ENCODE peak calls at places on chromosomes 11 and 22, in four cellular contexts. One of them, this sample, is unnamed.

GRCh38 chr22:41367039-41367679 is 14.6 kb upstream of the TEF start:
- DNase-seq in cardiac muscle cell: peak; percentile 99
- DNase-seq in ovary: peak; percentile 99
- DNase-seq in transverse colon: peak; percentile 95
- DNase-seq in this sample: peak; percentile 95

GRCh38 chr11:123588117-123588815 is 66.2 kb downstream of the SCN3B start:
- DNase-seq in transverse colon: peak; percentile 77
- DNase-seq in cardiac muscle cell: no peak
- DNase-seq in ovary: no peak
- DNase-seq in this sample: no peak

GRCh38 chr11:18313985-18314763 is 7.8 kb downstream of the HPS5 start:
- DNase-seq in cardiac muscle cell: peak; percentile 34
- DNase-seq in ovary: peak; percentile 25
- DNase-seq in transverse colon: no peak
- DNase-seq in this sample: no peak

GRCh38 chr11:125952973-125953372 is 7.1 kb downstream of the VSIG10L2 start:
- DNase-seq in transverse colon: peak; percentile 69
- DNase-seq in ovary: peak; percentile 67
- DNase-seq in cardiac muscle cell: peak; percentile 60
- DNase-seq in this sample: no peak

GRCh38 chr11:116312560-116313340 is 460.0 kb downstream of the BUD13 start:
- DNase-seq in cardiac muscle cell: peak; percentile 88
- DNase-seq in transverse colon: peak; percentile 69
- DNase-seq in ovary: peak; percentile 69
- DNase-seq in this sample: peak; percentile 75

GRCh38 chr11:43802509-43802908 is 78.1 kb upstream of the ALKBH3 start:
- DNase-seq in transverse colon: no peak
- DNase-seq in cardiac muscle cell: peak; percentile 25
- DNase-seq in ovary: no peak
- DNase-seq in this sample: no peak

GRCh38 chr11:120030411-120030810 is 107.5 kb downstream of the TRIM29 start:
- DNase-seq in ovary: no peak
- DNase-seq in cardiac muscle cell: no peak
- DNase-seq in transverse colon: no peak
- DNase-seq in this sample: no peak

GRCh38 chr11:120747801-120748484 is 236.4 kb downstream of the GRIK4 start:
- DNase-seq in transverse colon: no peak
- DNase-seq in ovary: no peak
- DNase-seq in cardiac muscle cell: no peak
- DNase-seq in this sample: no peak

GRCh38 chr11:44190883-44191230 is 95.4 kb downstream of the EXT2 start:
- DNase-seq in ovary: no peak
- DNase-seq in transverse colon: no peak
- DNase-seq in cardiac muscle cell: no peak
- DNase-seq in this sample: no peak

GRCh38 chr11:66410191-66410590 is 10.6 kb upstream of the NPAS4 start:
- DNase-seq in cardiac muscle cell: no peak
- DNase-seq in transverse colon: no peak
- DNase-seq in ovary: no peak
- DNase-seq in this sample: no peak

GRCh38 chr11:1436468-1437030 is 46.8 kb downstream of the BRSK2 start:
- DNase-seq in ovary: no peak
- DNase-seq in cardiac muscle cell: no peak
- DNase-seq in transverse colon: no peak
- DNase-seq in this sample: no peak

GRCh38 chr11:34154059-34154875 is 48.8 kb downstream of the NAT10 start:
- DNase-seq in cardiac muscle cell: no peak
- DNase-seq in transverse colon: no peak
- DNase-seq in ovary: no peak
- DNase-seq in this sample: no peak

GRCh38 chr11:111347002-111347722 is 31.9 kb downstream of the POU2AF1 start:
- DNase-seq in ovary: no peak
- DNase-seq in transverse colon: no peak
- DNase-seq in cardiac muscle cell: no peak
- DNase-seq in this sample: no peak

GRCh38 chr11:81874627-81875026 is 859.0 kb downstream of the FAM181B start:
- DNase-seq in ovary: no peak
- DNase-seq in cardiac muscle cell: no peak
- DNase-seq in transverse colon: no peak
- DNase-seq in this sample: no peak

GRCh38 chr11:57541099-57541670 is 3.8 kb downstream of the SMTNL1 start:
- DNase-seq in transverse colon: no peak
- DNase-seq in ovary: no peak
- DNase-seq in cardiac muscle cell: no peak
- DNase-seq in this sample: no peak

GRCh38 chr11:85762226-85762625 is 48.7 kb downstream of the SYTL2 start:
- DNase-seq in transverse colon: no peak
- DNase-seq in cardiac muscle cell: no peak
- DNase-seq in ovary: no peak
- DNase-seq in this sample: no peak

GRCh38 chr11:12160680-12161079 is 50.3 kb downstream of the MICAL2 start:
- DNase-seq in ovary: no peak
- DNase-seq in transverse colon: no peak
- DNase-seq in cardiac muscle cell: peak; percentile 50
- DNase-seq in this sample: no peak

GRCh38 chr22:42376721-42377177 is 55.5 kb downstream of the NFAM1 start:
- DNase-seq in transverse colon: peak; percentile 58
- DNase-seq in ovary: no peak
- DNase-seq in cardiac muscle cell: peak; percentile 49
- DNase-seq in this sample: peak; percentile 80

GRCh38 chr11:1967641-1968225 is 20.6 kb downstream of the MRPL23 start:
- DNase-seq in cardiac muscle cell: no peak
- DNase-seq in ovary: peak; percentile 9
- DNase-seq in transverse colon: no peak
- DNase-seq in this sample: peak; percentile 7

GRCh38 chr11:1382831-1383607 is 6.7 kb upstream of the BRSK2 start:
- DNase-seq in cardiac muscle cell: peak; percentile 76
- DNase-seq in ovary: peak; percentile 80
- DNase-seq in transverse colon: peak; percentile 87
- DNase-seq in this sample: peak; percentile 89

GRCh38 chr11:79173615-79174014 is 267.2 kb downstream of the TENM4 start:
- DNase-seq in transverse colon: no peak
- DNase-seq in cardiac muscle cell: peak; percentile 50
- DNase-seq in ovary: no peak
- DNase-seq in this sample: peak; percentile 36

GRCh38 chr11:2101171-2101675 is 38.0 kb downstream of the IGF2 start:
- DNase-seq in ovary: no peak
- DNase-seq in cardiac muscle cell: no peak
- DNase-seq in transverse colon: no peak
- DNase-seq in this sample: peak; percentile 9

GRCh38 chr22:40007826-40008710 is 13.3 kb downstream of the FAM83F start:
- DNase-seq in cardiac muscle cell: no peak
- DNase-seq in transverse colon: no peak
- DNase-seq in ovary: no peak
- DNase-seq in this sample: no peak

GRCh38 chr11:8381871-8382396 is 118.3 kb upstream of the LMO1 start:
- DNase-seq in ovary: no peak
- DNase-seq in cardiac muscle cell: no peak
- DNase-seq in transverse colon: no peak
- DNase-seq in this sample: no peak

GRCh38 chr11:12410006-12410728 is 32.8 kb downstream of the PARVA start:
- DNase-seq in cardiac muscle cell: peak; percentile 88
- DNase-seq in transverse colon: no peak
- DNase-seq in ovary: peak; percentile 48
- DNase-seq in this sample: no peak

GRCh38 chr11:13013054-13013488 is 4.0 kb downstream of the RASSF10 start:
- DNase-seq in ovary: no peak
- DNase-seq in cardiac muscle cell: no peak
- DNase-seq in transverse colon: no peak
- DNase-seq in this sample: no peak

GRCh38 chr22:25448435-25449051 is 115.9 kb upstream of the GRK3 start:
- DNase-seq in transverse colon: no peak
- DNase-seq in cardiac muscle cell: peak; percentile 24
- DNase-seq in ovary: peak; percentile 31
- DNase-seq in this sample: no peak

GRCh38 chr11:95145430-95146063 is 55.9 kb downstream of the ENDOD1 start:
- DNase-seq in transverse colon: no peak
- DNase-seq in ovary: no peak
- DNase-seq in cardiac muscle cell: no peak
- DNase-seq in this sample: no peak

GRCh38 chr11:116093065-116093464 is 588.9 kb upstream of the CADM1 start:
- DNase-seq in ovary: no peak
- DNase-seq in transverse colon: no peak
- DNase-seq in cardiac muscle cell: no peak
- DNase-seq in this sample: no peak

GRCh38 chr11:90809581-90809980 is 586.7 kb upstream of the CHORDC1 start:
- DNase-seq in cardiac muscle cell: no peak
- DNase-seq in transverse colon: no peak
- DNase-seq in ovary: no peak
- DNase-seq in this sample: no peak

GRCh38 chr22:37957232-37957631 is 3.7 kb downstream of the POLR2F start:
- DNase-seq in transverse colon: no peak
- DNase-seq in ovary: no peak
- DNase-seq in cardiac muscle cell: no peak
- DNase-seq in this sample: no peak

GRCh38 chr22:40156001-40156516 is 21.7 kb upstream of the TNRC6B start:
- DNase-seq in ovary: no peak
- DNase-seq in transverse colon: peak; percentile 57
- DNase-seq in cardiac muscle cell: peak; percentile 75
- DNase-seq in this sample: no peak

GRCh38 chr11:61133956-61134662 is 27.1 kb downstream of the VPS37C start:
- DNase-seq in transverse colon: no peak
- DNase-seq in ovary: no peak
- DNase-seq in cardiac muscle cell: no peak
- DNase-seq in this sample: no peak

GRCh38 chr11:119509277-119509841 is 86.4 kb upstream of the THY1 start:
- DNase-seq in cardiac muscle cell: peak; percentile 46
- DNase-seq in transverse colon: no peak
- DNase-seq in ovary: no peak
- DNase-seq in this sample: no peak

GRCh38 chr11:116720895-116721294 is 51.9 kb downstream of the BUD13 start:
- DNase-seq in cardiac muscle cell: no peak
- DNase-seq in transverse colon: no peak
- DNase-seq in ovary: no peak
- DNase-seq in this sample: no peak

GRCh38 chr11:120372296-120372695 is 36.1 kb downstream of the ARHGEF12 start:
- DNase-seq in transverse colon: no peak
- DNase-seq in ovary: no peak
- DNase-seq in cardiac muscle cell: no peak
- DNase-seq in this sample: no peak

GRCh38 chr11:68969386-68969785 is 11.4 kb downstream of the MRGPRD start:
- DNase-seq in cardiac muscle cell: no peak
- DNase-seq in transverse colon: no peak
- DNase-seq in ovary: peak; percentile 2
- DNase-seq in this sample: peak; percentile 9

GRCh38 chr22:36729321-36729720 is 25.8 kb upstream of the CACNG2 start:
- DNase-seq in cardiac muscle cell: no peak
- DNase-seq in transverse colon: no peak
- DNase-seq in ovary: no peak
- DNase-seq in this sample: no peak

GRCh38 chr11:103625624-103625965 is 410.8 kb upstream of the DDI1 start:
- DNase-seq in ovary: no peak
- DNase-seq in transverse colon: no peak
- DNase-seq in cardiac muscle cell: no peak
- DNase-seq in this sample: no peak
- H3K27ac ChIP-seq in ovary: no peak overlapping the region
- H3K27ac ChIP-seq in transverse colon: no peak overlapping the region
- H3K27ac ChIP-seq in cardiac muscle cell: no peak overlapping the region
- H3K27ac ChIP-seq in this sample: no peak overlapping the region

GRCh38 chr11:93131709-93132108 is 66.1 kb downstream of the SLC36A4 start:
- DNase-seq in ovary: no peak
- DNase-seq in cardiac muscle cell: peak; percentile 3
- DNase-seq in transverse colon: no peak
- DNase-seq in this sample: no peak

GRCh38 chr11:93123351-93123898 is 74.4 kb downstream of the SLC36A4 start:
- DNase-seq in cardiac muscle cell: peak; percentile 85
- DNase-seq in ovary: no peak
- DNase-seq in transverse colon: peak; percentile 84
- DNase-seq in this sample: no peak

GRCh38 chr11:93133710-93134109 is 64.1 kb downstream of the SLC36A4 start:
- DNase-seq in ovary: no peak
- DNase-seq in transverse colon: no peak
- DNase-seq in cardiac muscle cell: peak; percentile 53
- DNase-seq in this sample: no peak

GRCh38 chr11:93128574-93128973 is 69.2 kb downstream of the SLC36A4 start:
- DNase-seq in cardiac muscle cell: no peak
- DNase-seq in transverse colon: no peak
- DNase-seq in ovary: no peak
- DNase-seq in this sample: no peak
- TF ChIP-seq CTCF in cardiac muscle cell: no peak
- TF ChIP-seq CTCF in transverse colon: no peak
- TF ChIP-seq CTCF in ovary: no peak
- TF ChIP-seq CTCF in this sample: no peak

DNA sequence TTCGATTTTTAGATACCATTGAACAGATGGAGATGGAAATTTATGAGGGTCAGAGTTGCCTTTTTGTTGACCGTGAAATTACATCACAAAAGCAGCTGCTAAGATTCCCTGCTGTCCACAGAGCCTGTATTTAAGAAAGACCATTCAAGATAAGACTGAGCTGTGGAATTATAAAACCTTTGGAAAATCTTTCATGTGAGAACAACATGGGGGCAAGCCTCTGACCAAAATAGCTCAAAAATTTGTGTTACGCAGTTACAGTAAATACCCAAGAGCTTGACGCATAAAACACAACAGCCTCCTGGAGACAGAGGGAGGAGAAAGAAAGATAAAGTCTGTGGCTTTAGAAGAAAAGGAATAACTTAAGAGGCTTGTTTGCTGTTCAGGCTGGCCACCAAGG is 172.4 kb downstream of the AASDHPPT start:
- DNase-seq in transverse colon: no peak
- DNase-seq in ovary: no peak
- DNase-seq in cardiac muscle cell: peak; percentile 94
- DNase-seq in this sample: no peak
- H3K4me3 ChIP-seq in transverse colon: no peak overlapping the region
- H3K4me3 ChIP-seq in ovary: no peak overlapping the region
- H3K4me3 ChIP-seq in cardiac muscle cell: no peak overlapping the region
- H3K4me3 ChIP-seq in this sample: no peak overlapping the region

DNA sequence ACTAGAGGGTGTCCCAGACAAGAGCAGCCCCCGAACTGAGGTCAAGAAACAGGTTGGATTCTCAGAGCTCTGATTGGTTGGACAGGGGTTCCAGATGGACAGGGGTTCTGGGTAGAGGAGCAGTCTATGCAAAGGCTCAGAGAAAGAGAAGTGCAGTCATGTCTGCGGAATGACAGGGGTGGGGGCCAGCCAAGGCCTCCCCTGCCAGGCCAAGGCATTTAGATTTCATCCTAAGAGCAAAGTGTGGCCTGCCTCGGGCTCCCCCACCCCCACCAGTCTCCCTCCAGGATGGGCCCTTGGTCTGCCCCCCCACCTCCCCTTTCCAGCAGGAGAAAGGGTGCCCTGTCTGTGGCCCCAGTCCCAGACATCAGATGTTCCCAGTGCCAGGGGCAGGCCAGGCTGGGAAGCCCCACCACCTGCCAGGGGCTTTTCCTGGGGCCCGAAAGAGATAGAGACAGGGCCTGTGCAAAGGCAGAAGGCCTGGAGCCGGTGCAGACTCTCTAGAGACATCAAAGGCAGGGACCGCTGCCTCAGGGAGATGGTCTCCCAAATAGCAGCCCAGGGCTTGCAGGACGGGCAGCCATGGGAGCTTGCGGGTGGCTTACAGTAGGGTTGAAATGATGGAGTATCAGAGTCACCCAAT is 9.4 kb downstream of the SUSD2 start:
- DNase-seq in cardiac muscle cell: no peak
- DNase-seq in ovary: no peak
- DNase-seq in transverse colon: no peak
- DNase-seq in this sample: no peak
- H3K27ac ChIP-seq in cardiac muscle cell: no peak overlapping the region
- H3K27ac ChIP-seq in ovary: no peak overlapping the region
- H3K27ac ChIP-seq in transverse colon: no peak overlapping the region
- H3K27ac ChIP-seq in this sample: peak overlapping the region; percentile 62

GRCh38 chr22:23495614-23496444 is 84.3 kb downstream of the IGLL1 start:
- DNase-seq in cardiac muscle cell: no peak
- DNase-seq in transverse colon: no peak
- DNase-seq in ovary: no peak
- DNase-seq in this sample: no peak
- TF ChIP-seq CTCF in cardiac muscle cell: no peak
- TF ChIP-seq CTCF in transverse colon: no peak
- TF ChIP-seq CTCF in ovary: no peak
- TF ChIP-seq CTCF in this sample: no peak